ENCODE peak calls at places on chromosome 15, in six cellular contexts. P is T follicular helper cell; I is fibroblast of lung; K is psoas muscle; G is right cardiac atrium; A is stimulated activated naive CD8-positive, alpha-beta T cell treated with anti-CD3 and anti-CD28 coated beads, Interleukin-15, Interleukin-2, amounts not matched to agents 100 U/mL and 50 U/mL, for 24 hours. L is an unnamed sample.

GRCh38 chr15:70027518-70027917 is 70.2 kb downstream of the TLE3 start:
- DNase-seq in P (no peak), I (no peak), K (no peak), G (peak), A (no peak), L (no peak)

GRCh38 chr15:89747708-89748682 is 3.1 kb downstream of the MESP1 start:
- DNase-seq in P (no peak), I (no peak), K (no peak), G (no peak), A (no peak), L (no peak)

GRCh38 chr15:78065284-78065872 is 12.1 kb downstream of the TBC1D2B start:
- DNase-seq in P (no peak), I (peak), K (peak), G (peak), A (peak), L (no peak)

GRCh38 chr15:57158589-57158988 is 217.7 kb upstream of the CGNL1 start:
- DNase-seq in P (no peak), I (peak), K (no peak), G (no peak), A (no peak), L (no peak)

GRCh38 chr15:37536967-37537624 is 397.3 kb upstream of the TMCO5A start:
- DNase-seq in P (no peak), I (peak), K (no peak), G (no peak), A (no peak), L (no peak)

GRCh38 chr15:64134322-64134829 is 17.2 kb upstream of the SNX22 start:
- DNase-seq in P (no peak), I (peak), K (no peak), G (peak), A (no peak), L (no peak)

GRCh38 chr15:25611603-25612002 is 172.8 kb upstream of the UBE3A start:
- DNase-seq in P (no peak), I (no peak), K (peak), G (no peak), A (no peak), L (no peak)

GRCh38 chr15:40691737-40692136 is 3.2 kb upstream of the RAD51 start:
- DNase-seq in P (no peak), I (no peak), K (no peak), G (no peak), A (no peak), L (no peak)

GRCh38 chr15:68783226-68784054 is 37.3 kb downstream of the ANP32A start:
- DNase-seq in P (peak), I (no peak), K (no peak), G (no peak), A (peak), L (peak)

GRCh38 chr15:41935566-41936020 is 36.8 kb downstream of the EHD4 start:
- DNase-seq in P (no peak), I (no peak), K (no peak), G (no peak), A (peak), L (peak)

GRCh38 chr15:75727851-75728715 is 15.4 kb upstream of the CSPG4 start:
- DNase-seq in P (peak), I (no peak), K (peak), G (peak), A (peak), L (peak)

GRCh38 chr15:31280831-31281216 is 45.8 kb upstream of the KLF13 start:
- DNase-seq in P (no peak), I (no peak), K (peak), G (no peak), A (no peak), L (no peak)

GRCh38 chr15:92625297-92625980 is 30.1 kb downstream of the FAM174B start:
- DNase-seq in P (no peak), I (peak), K (no peak), G (no peak), A (no peak), L (no peak)

GRCh38 chr15:41115652-41116115 is 396 bp downstream of the INO80 start:
- DNase-seq in P (peak), I (peak), K (peak), G (no peak), A (peak), L (peak)

GRCh38 chr15:66644000-66644787 is 57.8 kb upstream of the SMAD6 start:
- DNase-seq in P (no peak), I (no peak), K (no peak), G (no peak), A (no peak), L (no peak)

GRCh38 chr15:81296673-81297072 is 27.3 kb downstream of the STARD5 start:
- DNase-seq in P (peak), I (no peak), K (peak), G (no peak), A (peak), L (peak)

GRCh38 chr15:43299884-43300283 is 30.5 kb downstream of the LCMT2 start:
- DNase-seq in P (no peak), I (no peak), K (no peak), G (no peak), A (no peak), L (no peak)

GRCh38 chr15:60375255-60375809 is 22.5 kb downstream of the ANXA2 start:
- DNase-seq in P (no peak), I (no peak), K (no peak), G (no peak), A (no peak), L (no peak)

GRCh38 chr15:87710406-87710805 is 546.1 kb downstream of the NTRK3 start:
- DNase-seq in P (no peak), I (peak), K (no peak), G (no peak), A (no peak), L (no peak)

GRCh38 chr15:25715536-25716413 is 147.4 kb downstream of the ATP10A start:
- DNase-seq in P (no peak), I (no peak), K (no peak), G (no peak), A (no peak), L (no peak)

GRCh38 chr15:75042730-75043508 is 19.5 kb downstream of the PPCDC start:
- DNase-seq in P (no peak), I (peak), K (peak), G (peak), A (peak), L (peak)

GRCh38 chr15:78167227-78167888 is 18.2 kb downstream of the IDH3A start:
- DNase-seq in P (no peak), I (no peak), K (no peak), G (no peak), A (no peak), L (no peak)

GRCh38 chr15:44029940-44030568 is 165.0 kb downstream of the FRMD5 start:
- DNase-seq in P (no peak), I (peak), K (no peak), G (no peak), A (no peak), L (no peak)

GRCh38 chr15:78977091-78977571 is 32.3 kb upstream of the CTSH start:
- DNase-seq in P (no peak), I (no peak), K (no peak), G (no peak), A (no peak), L (no peak)

GRCh38 chr15:31344824-31345605 is 18.4 kb downstream of the KLF13 start:
- DNase-seq in P (no peak), I (no peak), K (peak), G (peak), A (peak), L (no peak)

GRCh38 chr15:78873796-78874761 is 1.4 kb downstream of the MORF4L1 start:
- DNase-seq in P (peak), I (peak), K (no peak), G (no peak), A (peak), L (peak)

GRCh38 chr15:74831813-74832495 is 5.5 kb downstream of the CPLX3 start:
- DNase-seq in P (no peak), I (no peak), K (no peak), G (no peak), A (no peak), L (no peak)

GRCh38 chr15:35329993-35330695 is 215.8 kb downstream of the DPH6 start:
- DNase-seq in P (no peak), I (no peak), K (no peak), G (no peak), A (no peak), L (no peak)

GRCh38 chr15:55774113-55774970 is 31.4 kb upstream of the PRTG start:
- DNase-seq in P (peak), I (no peak), K (no peak), G (no peak), A (peak), L (no peak)

GRCh38 chr15:101528917-101529299 is 39.4 kb upstream of the PCSK6 start:
- DNase-seq in P (no peak), I (no peak), K (peak), G (no peak), A (no peak), L (no peak)

GRCh38 chr15:62889734-62890505 is 152.6 kb upstream of the TPM1 start:
- DNase-seq in P (no peak), I (peak), K (no peak), G (no peak), A (no peak), L (no peak)

GRCh38 chr15:67882487-67883227 is 42.8 kb upstream of the RNU6-1 start:
- DNase-seq in P (no peak), I (no peak), K (no peak), G (no peak), A (no peak), L (no peak)

GRCh38 chr15:37034835-37035234 is 65.5 kb downstream of the MEIS2 start:
- DNase-seq in P (no peak), I (no peak), K (no peak), G (no peak), A (no peak), L (no peak)

GRCh38 chr15:20345401-20345958 is 196.1 kb downstream of the GOLGA6L6 start:
- DNase-seq in P (no peak), I (no peak), K (peak), G (peak), A (no peak), L (no peak)

GRCh38 chr15:80591938-80592825 is 102.9 kb upstream of the ABHD17C start:
- DNase-seq in P (no peak), I (no peak), K (no peak), G (no peak), A (no peak), L (no peak)